ENCODE peak calls at places on chromosomes 5 and 9, in four cellular contexts. B is stomach, T is psoas muscle, S is RWPE1. U is an unnamed sample.

GRCh38 chr5:132253008-132253441 is 4.5 kb upstream of the PDLIM4 start:
- DNase-seq in S (no peak), T (no peak), B (no peak), U (no peak)

GRCh38 chr9:131233989-131234388 is 42.3 kb downstream of the FAM78A start:
- DNase-seq in T (no peak), B (no peak), S (no peak), U (peak; percentile 82)

GRCh38 chr5:82523633-82524032 is 245.5 kb upstream of the RPS23 start:
- DNase-seq in T (no peak), B (no peak), S (no peak), U (no peak)

GRCh38 chr9:84845956-84846355 is 176.4 kb downstream of the NTRK2 start:
- DNase-seq in S (no peak), B (no peak), T (no peak), U (no peak)

GRCh38 chr5:68681929-68682328 is 411.9 kb upstream of the SLC30A5 start:
- DNase-seq in T (no peak), S (no peak), B (no peak), U (no peak)

GRCh38 chr9:107274953-107275422 is 8.1 kb upstream of the RAD23B start:
- DNase-seq in S (peak; percentile 93), T (no peak), B (no peak), U (peak; percentile 50)

GRCh38 chr9:126482361-126483044 is 131.2 kb upstream of the LMX1B start:
- DNase-seq in T (peak; percentile 72), S (no peak), B (no peak), U (no peak)

GRCh38 chr9:119216891-119217290 is 152.3 kb downstream of the BRINP1 start:
- DNase-seq in S (no peak), T (peak; percentile 56), B (no peak), U (no peak)

GRCh38 chr9:34653131-34653530 is 1.1 kb downstream of the IL11RA start:
- DNase-seq in S (no peak), B (no peak), T (no peak), U (no peak)

GRCh38 chr5:10831416-10831815 is 70.4 kb upstream of the DAP start:
- DNase-seq in T (no peak), S (no peak), B (no peak), U (no peak)

GRCh38 chr9:87667164-87667738 is 58.7 kb upstream of the CTSL start:
- DNase-seq in B (no peak), T (no peak), S (no peak), U (peak; percentile 12)

GRCh38 chr9:78029601-78030552 is 1.7 kb downstream of the GNAQ start:
- DNase-seq in B (no peak), T (no peak), S (peak; percentile 33), U (peak; percentile 32)

GRCh38 chr9:113602126-113603119 is 138.9 kb downstream of the RGS3 start:
- DNase-seq in S (peak; percentile 93), T (peak; percentile 87), B (peak; percentile 58), U (no peak)

GRCh38 chr5:15243301-15244020 is 256.5 kb upstream of the FBXL7 start:
- DNase-seq in T (no peak), B (no peak), S (no peak), U (no peak)

GRCh38 chr5:133552925-133553525 is 59.3 kb downstream of the FSTL4 start:
- DNase-seq in T (peak; percentile 57), B (peak; percentile 55), S (peak; percentile 79), U (peak; percentile 29)

GRCh38 chr5:136212252-136212721 is 19.3 kb upstream of the SMIM32 start:
- DNase-seq in S (peak; percentile 68), T (peak; percentile 80), B (peak; percentile 64), U (peak; percentile 90)

GRCh38 chr5:131042021-131042789 is 122.9 kb downstream of the HINT1 start:
- DNase-seq in T (no peak), S (no peak), B (no peak), U (no peak)

GRCh38 chr5:104189909-104190308 is 627.3 kb upstream of the NUDT12 start:
- DNase-seq in B (no peak), T (no peak), S (peak; percentile 32), U (no peak)

U was measured in lower leg skin.